ENCODE peak calls at places on chromosomes 11 and 22, in five cellular contexts. N is IMR-90, F is fibroblast of lung, E is PC-3, S is mammary epithelial cell. M is an unnamed sample. For H3K4me1, the result is how much of the 10 kb centered on the place peaks cover.

GRCh38 chr11:107780775-107781174 is 68.9 kb upstream of the SLN start:
- DNase-seq in N (no peak), F (peak), E (peak), S (no peak), M (no peak)

GRCh38 chr22:49066619-49067018 is 761.1 kb downstream of the BRD1 start:
- DNase-seq in N (no peak), E (no peak), F (no peak), S (no peak), M (no peak)

GRCh38 chr11:18727499-18728236 is 1.7 kb upstream of the IGSF22 start:
- DNase-seq in N (peak), S (no peak), E (peak), F (no peak), M (peak)

GRCh38 chr11:73288873-73289707 is 17.0 kb downstream of the P2RY6 start:
- DNase-seq in F (peak), N (peak), E (peak), S (peak), M (peak)

GRCh38 chr11:9016916-9017642 is 13.3 kb upstream of the NRIP3 start:
- DNase-seq in N (peak), F (no peak), E (no peak), S (no peak), M (no peak)

GRCh38 chr22:19877626-19878339 is 23.1 kb upstream of the GNB1L start:
- DNase-seq in N (peak), S (no peak), E (no peak), F (peak), M (no peak)

GRCh38 chr22:27670701-27671412 is 130.7 kb downstream of the MN1 start:
- DNase-seq in E (peak), S (no peak), N (no peak), F (no peak), M (no peak)

GRCh38 chr11:119322360-119322739 is 5.4 kb upstream of the MCAM start:
- DNase-seq in S (no peak), E (peak), N (no peak), F (peak), M (no peak)

GRCh38 chr11:97325693-97326092 is 935.9 kb downstream of the JRKL start:
- DNase-seq in E (no peak), S (no peak), N (no peak), F (no peak), M (no peak)

GRCh38 chr22:30453731-30454510 is 17.9 kb downstream of the SEC14L3 start:
- DNase-seq in S (no peak), F (peak), N (no peak), E (no peak), M (peak)

GRCh38 chr11:57001674-57002401 is 13.1 kb downstream of the OR5AK2 start:
- DNase-seq in N (peak), S (peak), E (peak), F (peak), M (peak)

GRCh38 chr11:70203749-70204465 is 811 bp downstream of the FADD start:
- DNase-seq in S (peak), N (peak), F (peak), E (peak), M (peak)

GRCh38 chr22:17866127-17866526 is 91.9 kb upstream of the BID start:
- DNase-seq in F (no peak), S (no peak), E (no peak), N (no peak), M (no peak)

GRCh38 chr11:58965246-58965985 is 26.1 kb downstream of the GLYATL1 start:
- DNase-seq in N (peak), S (peak), E (no peak), F (no peak), M (no peak)

GRCh38 chr22:48957311-48957986 is 870.2 kb downstream of the BRD1 start:
- DNase-seq in N (no peak), E (no peak), S (no peak), F (no peak), M (no peak)

GRCh38 chr11:6576471-6577373 is 26.7 kb downstream of the RRP8 start:
- DNase-seq in F (peak), S (no peak), E (no peak), N (peak), M (no peak)

GRCh38 chr11:59221438-59221837 is 8.7 kb upstream of the MPEG1 start:
- DNase-seq in N (peak), E (peak), F (peak), S (peak), M (no peak)

GRCh38 chr11:10076458-10077141 is 217.4 kb downstream of the SBF2 start:
- DNase-seq in S (peak), E (peak), F (peak), N (peak), M (peak)

GRCh38 chr22:42202048-42202447 is 68.4 kb downstream of the TCF20 start:
- DNase-seq in E (no peak), S (no peak), F (no peak), N (no peak), M (no peak)

GRCh38 chr11:118845369-118845768 is 38.3 kb upstream of the CXCR5 start:
- DNase-seq in F (peak), E (peak), N (peak), S (peak), M (no peak)

GRCh38 chr11:95067828-95068244 is 1.1 kb downstream of the SRSF8 start:
- DNase-seq in E (no peak), S (no peak), N (no peak), F (peak), M (no peak)

GRCh38 chr11:61935861-61936260 is 14.3 kb upstream of the BEST1 start:
- DNase-seq in E (no peak), S (no peak), N (no peak), F (no peak), M (no peak)

GRCh38 chr11:119828819-119829218 is 99.8 kb upstream of the NECTIN1 start:
- DNase-seq in S (no peak), N (no peak), E (no peak), F (no peak), M (peak)

GRCh38 chr11:16178273-16178672 is 178.1 kb downstream of the SOX6 start:
- DNase-seq in S (no peak), N (no peak), F (no peak), E (no peak), M (no peak)

GRCh38 chr11:95660038-95660437 is 129.5 kb downstream of the FAM76B start:
- DNase-seq in N (no peak), E (no peak), F (no peak), S (no peak), M (no peak)

GRCh38 chr11:27158763-27159679 is 118.4 kb downstream of the BBOX1 start:
- DNase-seq in F (peak), E (peak), N (peak), S (peak), M (peak)

GRCh38 chr11:15101072-15101701 is 13.5 kb upstream of the INSC start:
- DNase-seq in E (peak), N (peak), F (peak), S (peak), M (peak)

GRCh38 chr11:16844268-16844667 is 105.8 kb downstream of the C11orf58 start:
- DNase-seq in S (no peak), N (no peak), F (no peak), E (no peak), M (no peak)

GRCh38 chr11:69485337-69486041 is 4.0 kb downstream of the LINC01488 start:
- DNase-seq in E (no peak), S (no peak), F (no peak), N (no peak), M (no peak)

GRCh38 chr11:10568486-10568941 is at the start of gene LYVE1:
- DNase-seq in F (peak), S (no peak), E (no peak), N (no peak), M (no peak)

GRCh38 chr11:130840683-130841082 is 75.6 kb downstream of the SNX19 start:
- DNase-seq in F (peak), S (no peak), E (no peak), N (no peak), M (no peak)

GRCh38 chr11:93080146-93080759 is 110.8 kb downstream of the MTNR1B start:
- DNase-seq in F (no peak), E (no peak), S (no peak), N (no peak), M (no peak)

GRCh38 chr11:123504401-123504800 is 74.3 kb downstream of the GRAMD1B start:
- DNase-seq in F (no peak), E (no peak), N (no peak), S (no peak), M (no peak)

GRCh38 chr22:45895436-45896152 is 81.4 kb downstream of the WNT7B start:
- DNase-seq in N (no peak), S (no peak), F (no peak), E (no peak), M (no peak)

GRCh38 chr11:72075109-72075508 is 5.2 kb downstream of the NUMA1 start:
- DNase-seq in S (no peak), E (no peak), F (no peak), N (no peak), M (peak)

GRCh38 chr11:116100016-116100415 is 595.8 kb upstream of the CADM1 start:
- DNase-seq in N (no peak), S (no peak), E (no peak), F (no peak), M (no peak)

DNA sequence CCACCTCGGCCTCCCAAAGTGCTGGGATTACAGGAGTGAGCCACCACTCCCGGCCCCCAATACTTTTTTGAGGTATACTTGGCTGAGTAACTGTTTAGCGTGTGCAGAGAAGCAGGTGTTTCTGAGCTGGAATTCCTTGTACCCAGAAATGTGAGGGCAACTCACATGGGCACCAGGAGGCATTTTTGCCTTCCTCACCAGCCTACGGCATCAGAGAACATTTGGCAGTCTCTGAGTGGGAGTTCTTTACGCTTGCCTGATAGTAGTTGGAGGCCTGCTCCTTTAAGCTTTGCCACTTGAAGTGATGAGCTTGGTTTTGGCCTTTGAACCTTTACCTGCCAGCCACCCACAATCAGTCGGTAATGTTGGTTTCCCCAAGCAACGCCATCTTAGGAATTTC is 9.2 kb downstream of the PARVB start:
- DNase-seq in F (no peak), S (no peak), N (no peak), E (no peak), M (no peak)
- H2AFZ ChIP-seq in F (no peak), S (no peak), N (no peak), E (no peak), M (no peak)

GRCh38 chr22:37177221-37177620 is 10.8 kb downstream of the C1QTNF6 start:
- DNase-seq in N (no peak), S (no peak), E (no peak), F (no peak), M (no peak)

GRCh38 chr22:37179126-37179470 is 8.9 kb downstream of the C1QTNF6 start:
- DNase-seq in F (no peak), S (no peak), E (no peak), N (no peak), M (no peak)

GRCh38 chr22:37179622-37180420 is 8.2 kb downstream of the C1QTNF6 start:
- DNase-seq in E (no peak), S (no peak), N (no peak), F (no peak), M (no peak)

GRCh38 chr22:37177755-37178154 is 10.3 kb downstream of the C1QTNF6 start:
- DNase-seq in F (no peak), E (no peak), S (no peak), N (no peak), M (no peak)

DNA sequence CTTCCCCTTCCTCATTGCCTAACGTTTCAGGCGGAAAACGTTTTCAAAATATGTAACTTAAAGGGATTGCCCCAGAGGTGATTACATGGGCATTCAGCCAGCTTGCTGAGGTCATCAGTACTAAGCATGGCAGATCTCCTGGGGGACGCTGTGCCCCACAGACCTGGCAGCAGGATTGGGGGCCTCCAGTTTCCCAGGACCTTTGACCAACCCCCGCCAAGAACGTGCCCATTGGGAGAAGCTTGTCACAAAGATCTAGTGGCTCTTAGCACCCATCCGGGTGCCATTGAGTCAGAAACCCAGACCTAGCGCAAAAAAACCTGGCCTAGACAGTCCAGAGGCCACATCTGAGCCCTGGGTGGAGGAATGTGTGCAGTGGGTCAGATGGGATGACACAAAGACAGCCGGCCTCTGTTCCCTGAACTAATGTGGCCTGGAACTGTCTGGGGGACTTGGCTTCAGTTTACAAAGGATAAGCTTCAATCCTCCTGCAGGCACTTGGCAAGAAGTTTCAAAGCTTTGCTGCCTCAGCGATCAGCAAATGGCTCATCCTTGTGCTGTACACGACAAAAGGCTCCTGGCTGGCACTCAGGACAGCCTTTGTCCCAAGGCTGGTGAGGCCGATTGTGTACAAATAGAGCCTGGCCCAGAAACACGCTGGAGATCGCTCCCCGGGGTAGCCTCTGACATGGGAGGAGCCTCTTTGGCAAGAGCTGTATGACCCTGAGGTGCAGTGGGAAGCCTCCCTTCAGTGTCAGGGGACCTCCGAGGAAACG is 9.5 kb downstream of the C1QTNF6 start:
- DNase-seq in N (no peak), S (no peak), F (peak), E (no peak), M (no peak)
- H3K4me1 ChIP-seq in N (under half), S (under half), F (under half), E (under half), M (under half)

GRCh38 chr11:124829986-124830385 is 29.8 kb upstream of the MSANTD2 start:
- DNase-seq in S (no peak), F (peak), N (peak), E (no peak), M (no peak)
- H2AFZ ChIP-seq in S (no peak), F (no peak), N (no peak), E (no peak), M (no peak)

GRCh38 chr22:32565002-32565339 is 90.4 kb downstream of the FBXO7 start:
- DNase-seq in E (no peak), N (no peak), F (no peak), S (no peak), M (no peak)
- H3K4me1 ChIP-seq in E (under half), N (under half), F (under half), S (under half), M (under half)

GRCh38 chr11:35304900-35305299 is 114.5 kb downstream of the SLC1A2 start:
- DNase-seq in N (no peak), F (peak), S (no peak), E (no peak), M (no peak)
- H2AFZ ChIP-seq in N (peak), F (no peak), S (no peak), E (peak), M (no peak)

DNA sequence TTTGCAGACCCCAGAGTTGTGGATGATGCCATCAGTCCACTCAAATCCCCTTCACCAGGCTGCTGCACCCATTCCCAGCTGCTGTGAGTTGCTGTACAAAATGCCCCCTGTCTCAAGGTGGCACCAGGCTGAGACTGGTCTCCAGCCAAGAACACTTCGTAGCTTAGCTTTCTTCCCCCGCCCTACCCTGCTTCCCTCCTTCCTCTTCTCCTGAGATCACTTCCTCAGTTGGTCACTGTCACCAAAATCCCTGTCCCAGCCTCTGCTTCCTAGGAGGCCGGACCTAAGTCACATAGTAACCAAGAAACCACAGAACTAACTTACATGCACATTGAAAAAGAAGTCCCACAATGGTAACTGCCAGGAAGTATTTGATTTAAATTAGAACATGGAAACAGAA is 18.4 kb upstream of the ARRB1 start:
- DNase-seq in S (no peak), F (no peak), E (peak), N (no peak), M (no peak)
- H3K4me1 ChIP-seq in S (under half), F (under half), E (under half), N (under half), M (under half)

GRCh38 chr22:40221055-40221414 is 43.3 kb downstream of the TNRC6B start:
- DNase-seq in E (no peak), S (no peak), N (no peak), F (no peak), M (no peak)
- H2AFZ ChIP-seq in E (no peak), S (peak), N (no peak), F (no peak), M (no peak)

GRCh38 chr11:78312712-78313111 is 104.9 kb downstream of the GAB2 start:
- DNase-seq in S (no peak), N (no peak), E (no peak), F (no peak), M (no peak)
- H3K4me1 ChIP-seq in S (under half), N (under half), E (under half), F (under half), M (under half)

DNA sequence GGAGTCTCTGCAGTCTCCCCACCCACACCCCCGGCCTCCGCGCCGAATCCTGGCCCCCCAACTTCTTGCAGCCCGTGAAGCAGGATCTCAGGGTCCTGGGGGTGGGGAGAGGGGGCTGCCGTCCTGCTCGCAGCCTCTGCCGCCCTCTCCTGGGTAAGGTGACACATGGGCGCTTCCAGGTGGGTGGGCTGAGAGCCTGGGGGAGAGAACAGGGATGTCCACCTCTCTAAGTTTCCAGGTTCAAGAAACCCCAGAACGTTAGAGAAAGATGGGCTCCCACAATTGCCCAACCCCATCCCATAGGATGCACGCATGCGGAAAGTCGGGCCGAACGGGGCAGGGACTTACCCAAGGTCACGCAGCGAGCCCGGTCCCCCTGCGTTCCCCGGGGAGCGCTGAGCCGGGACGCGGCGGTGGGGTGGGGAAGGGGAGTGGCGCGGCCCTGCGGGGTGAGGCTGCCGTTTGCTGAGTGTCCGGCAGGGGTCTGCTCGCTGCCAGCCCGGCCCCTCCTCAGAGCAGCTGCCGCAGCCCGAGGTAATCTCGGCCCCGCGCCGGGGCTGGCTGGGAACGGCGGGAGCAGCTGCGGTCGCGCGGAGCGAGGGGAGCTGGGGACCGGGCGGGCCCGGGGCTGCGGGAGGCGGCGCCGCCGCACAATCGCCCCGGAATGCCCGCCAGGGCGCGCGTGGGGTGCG is 705 bp upstream of the CAPN1 start:
- DNase-seq in E (peak), S (peak), F (peak), N (peak), M (peak)
- H2AFZ ChIP-seq in E (peak), S (peak), F (peak), N (peak), M (peak)

M was measured in Karpas-422.